ENCODE peak calls at places on chromosomes 1 and 21, in nine cellular contexts. Q is HCT116, W is NB4, E is body of pancreas, N is adrenal gland, A is uterus, C is A549, L is tibial nerve, S is gastrocnemius medialis. F is an unnamed sample.

GRCh38 chr1:9319789-9320519 is 27.3 kb downstream of the SPSB1 start:
- DNase-seq in Q (no peak), N (no peak), A (no peak), S (no peak), L (no peak), W (no peak), E (no peak), C (no peak), F (no peak)

GRCh38 chr1:114008352-114009041 is 29.2 kb downstream of the OLFML3 start:
- DNase-seq in Q (no peak), L (no peak), W (no peak), E (no peak), N (no peak), C (no peak), S (no peak), A (no peak), F (no peak)

GRCh38 chr1:89942825-89943658 is 51.9 kb upstream of the ZNF326 start:
- DNase-seq in Q (no peak), W (peak; percentile 53), N (peak; percentile 17), L (no peak), S (no peak), E (no peak), C (peak; percentile 22), A (no peak), F (no peak)

GRCh38 chr1:179921981-179922380 is 32.6 kb upstream of the CEP350 start:
- DNase-seq in W (no peak), E (no peak), N (peak; percentile 49), C (no peak), S (no peak), Q (no peak), L (no peak), A (no peak), F (no peak)

GRCh38 chr1:89781494-89782126 is 39.2 kb upstream of the LRRC8D start:
- DNase-seq in S (no peak), N (no peak), A (no peak), W (no peak), C (no peak), Q (no peak), L (no peak), E (no peak), F (no peak)

GRCh38 chr1:93617670-93618488 is 63.8 kb downstream of the BCAR3 start:
- DNase-seq in N (no peak), S (no peak), W (no peak), C (peak; percentile 67), Q (no peak), A (no peak), L (no peak), E (peak; percentile 84), F (no peak)

GRCh38 chr1:214416417-214417212 is 134.8 kb downstream of the PTPN14 start:
- DNase-seq in Q (no peak), L (no peak), W (no peak), E (no peak), A (no peak), N (no peak), S (no peak), C (no peak), F (no peak)

GRCh38 chr1:178382372-178382771 is 114.4 kb downstream of the CLEC20A start:
- DNase-seq in E (no peak), N (no peak), W (no peak), S (no peak), L (no peak), C (no peak), A (no peak), Q (no peak), F (no peak)

GRCh38 chr1:34851431-34852105 is 8.0 kb downstream of the SMIM12 start:
- DNase-seq in Q (no peak), E (peak; percentile 39), W (no peak), N (peak; percentile 89), A (peak; percentile 65), S (no peak), C (no peak), L (peak; percentile 16), F (no peak)

GRCh38 chr21:32456497-32456918 is 44.0 kb downstream of the EVA1C start:
- DNase-seq in A (peak; percentile 90), W (no peak), S (no peak), N (peak; percentile 31), E (no peak), C (no peak), Q (no peak), L (peak; percentile 43), F (no peak)

GRCh38 chr1:25033828-25034451 is 103.9 kb upstream of the RUNX3 start:
- DNase-seq in C (no peak), E (peak; percentile 28), S (peak; percentile 12), N (peak; percentile 31), A (no peak), Q (no peak), W (peak; percentile 100), L (peak; percentile 15), F (no peak)

GRCh38 chr1:101847608-101848007 is 149.1 kb downstream of the OLFM3 start:
- DNase-seq in C (no peak), A (no peak), W (no peak), Q (no peak), L (no peak), N (no peak), S (no peak), E (no peak), F (no peak)
- TF ChIP-seq POLR2A in C (no peak), A (no peak), W (no peak), Q (no peak), L (no peak), N (no peak), S (no peak), E (no peak), F (no peak)

GRCh38 chr1:31936278-31936965 is 1.7 kb downstream of the PTP4A2 start:
- DNase-seq in C (no peak), E (no peak), W (peak; percentile 57), S (no peak), L (no peak), Q (no peak), N (no peak), A (no peak), F (no peak)
- TF ChIP-seq POLR2A in C (no peak), E (no peak), W (no peak), S (no peak), L (no peak), Q (no peak), N (no peak), A (no peak), F (no peak)

GRCh38 chr1:1311107-1312104 is 3.0 kb downstream of the PUSL1 start:
- DNase-seq in A (no peak), L (no peak), C (no peak), W (no peak), E (no peak), Q (no peak), N (no peak), S (no peak), F (no peak)
- TF ChIP-seq POLR2A in A (no peak), L (no peak), C (no peak), W (no peak), E (no peak), Q (no peak), N (no peak), S (no peak), F (no peak)

GRCh38 chr1:26278835-26279597 is 870 bp upstream of the SH3BGRL3 start:
- DNase-seq in S (no peak), N (no peak), A (peak; percentile 43), E (peak; percentile 55), Q (no peak), C (no peak), W (peak; percentile 84), L (peak; percentile 36), F (no peak)
- TF ChIP-seq POLR2A in S (peak; percentile 52), N (peak; percentile 13), A (no peak), E (no peak), Q (no peak), C (no peak), W (no peak), L (no peak), F (no peak)

DNA sequence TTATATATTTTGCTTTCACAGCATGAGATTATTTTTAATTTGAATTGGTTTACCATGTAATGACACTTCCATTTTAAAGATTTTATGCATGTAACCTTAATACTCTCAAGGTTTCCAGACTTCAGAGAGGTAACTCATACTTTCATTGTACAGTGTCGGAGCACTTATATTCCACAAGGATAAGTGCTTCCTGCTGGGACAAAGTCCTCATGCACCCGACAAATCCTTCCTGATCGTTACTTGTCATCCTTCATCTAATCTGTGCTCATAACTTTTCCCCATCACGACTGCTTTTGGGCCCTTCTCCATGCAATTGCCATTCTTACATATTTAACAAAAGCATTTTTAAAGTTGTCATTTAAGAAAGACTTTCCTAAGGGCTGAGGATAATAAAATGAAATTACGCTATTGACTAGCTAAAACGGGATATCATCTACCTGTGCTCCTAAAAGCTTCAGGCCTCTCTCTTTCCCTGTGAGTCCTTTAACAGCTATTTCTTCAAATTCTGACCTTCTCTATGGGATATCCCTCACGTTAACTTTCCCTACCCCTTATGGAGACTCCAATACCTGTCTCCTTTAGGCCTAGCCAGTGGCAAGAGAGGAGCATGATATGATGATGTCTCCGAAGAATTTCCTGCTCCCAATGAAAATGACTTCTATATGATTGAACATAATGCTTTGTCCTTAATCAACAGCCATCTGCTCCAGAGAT is 59.3 kb downstream of the NCAM2 start:
- DNase-seq in W (no peak), E (no peak), S (no peak), A (no peak), Q (no peak), L (no peak), C (no peak), N (no peak), F (no peak)
- TF ChIP-seq POLR2A in W (no peak), E (no peak), S (no peak), A (no peak), Q (no peak), L (no peak), C (no peak), N (no peak), F (no peak)

GRCh38 chr1:200488375-200489165 is 78.7 kb upstream of the ZNF281 start:
- DNase-seq in W (peak; percentile 67), S (no peak), N (peak; percentile 57), Q (peak; percentile 56), C (peak; percentile 44), A (peak; percentile 30), L (peak; percentile 79), E (peak; percentile 78), F (peak; percentile 19)

GRCh38 chr1:200491097-200491496 is 81.3 kb upstream of the ZNF281 start:
- DNase-seq in E (no peak), Q (no peak), A (no peak), W (no peak), N (no peak), S (no peak), C (no peak), L (no peak), F (no peak)

GRCh38 chr1:200490183-200490582 is 80.3 kb upstream of the ZNF281 start:
- DNase-seq in N (no peak), W (no peak), L (no peak), A (no peak), Q (no peak), S (no peak), C (no peak), E (no peak), F (no peak)

GRCh38 chr1:200486634-200487033 is 76.8 kb upstream of the ZNF281 start:
- DNase-seq in S (no peak), W (no peak), C (no peak), N (no peak), L (no peak), E (no peak), A (no peak), Q (no peak), F (no peak)

DNA sequence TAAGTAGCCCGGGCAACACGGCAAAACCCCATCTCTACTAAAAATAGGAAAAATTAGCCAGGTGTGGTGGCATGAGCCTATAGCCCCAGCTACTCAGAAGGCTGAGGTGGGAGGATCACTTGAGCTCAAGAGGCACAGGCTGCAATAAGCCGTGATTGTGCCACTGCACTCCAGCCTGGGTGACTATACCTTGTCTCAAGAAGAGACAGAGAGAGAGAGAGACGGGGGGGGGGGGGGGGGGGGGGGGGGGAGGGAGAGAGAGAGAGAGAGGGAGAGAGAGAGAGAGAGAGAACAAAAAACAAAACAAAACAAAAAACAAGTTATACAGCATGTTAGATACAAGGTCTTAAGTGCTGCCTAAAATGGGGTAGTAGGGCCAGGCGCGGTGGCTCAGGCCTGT is 77.8 kb upstream of the ZNF281 start:
- DNase-seq in W (peak; percentile 14), N (no peak), A (no peak), C (no peak), S (no peak), Q (no peak), L (no peak), E (no peak), F (no peak)
- TF ChIP-seq POLR2A in W (no peak), N (no peak), A (no peak), C (no peak), S (no peak), Q (no peak), L (no peak), E (no peak), F (no peak)